ENCODE peak calls at places on chromosomes 5 and 9, in four cellular contexts. S is anterior cingulate cortex, X is HCEC 1CT, F is RWPE1. D is an unnamed sample.

GRCh38 chr5:135110941-135111596 is 77.0 kb upstream of the PITX1 start:
- DNase-seq in S (no peak), X (no peak), F (peak), D (no peak)

GRCh38 chr5:108078882-108079281 is 303.0 kb downstream of the FBXL17 start:
- DNase-seq in S (no peak), X (no peak), F (no peak), D (no peak)

GRCh38 chr5:115657883-115658233 is 32.0 kb upstream of the TMED7 start:
- DNase-seq in S (no peak), X (peak), F (peak), D (no peak)

GRCh38 chr9:132243156-132244074 is 81.6 kb downstream of the NTNG2 start:
- DNase-seq in S (no peak), X (no peak), F (no peak), D (no peak)

GRCh38 chr5:160348080-160348479 is 22.3 kb downstream of the C1QTNF2 start:
- DNase-seq in S (no peak), X (no peak), F (no peak), D (no peak)

GRCh38 chr5:141420855-141421488 is at the start of gene PCDHGA11:
- DNase-seq in S (no peak), X (peak), F (no peak), D (peak)

GRCh38 chr9:37859043-37859442 is 44.9 kb downstream of the SLC25A51 start:
- DNase-seq in S (no peak), X (peak), F (peak), D (peak)

GRCh38 chr9:79395691-79396558 is 175.8 kb upstream of the TLE4 start:
- DNase-seq in S (no peak), X (no peak), F (no peak), D (peak)

GRCh38 chr9:84945878-84946538 is 276.5 kb downstream of the NTRK2 start:
- DNase-seq in S (no peak), X (no peak), F (no peak), D (no peak)

GRCh38 chr9:68895741-68896478 is 118.0 kb downstream of the PRKACG start:
- DNase-seq in S (no peak), X (no peak), F (no peak), D (no peak)

GRCh38 chr9:3181049-3181953 is 337.4 kb upstream of the PUM3 start:
- DNase-seq in S (no peak), X (peak), F (peak), D (peak)

GRCh38 chr9:123157216-123157615 is 111.2 kb downstream of the STRBP start:
- DNase-seq in S (no peak), X (no peak), F (no peak), D (no peak)

GRCh38 chr9:34896112-34896511 is 62.0 kb upstream of the PHF24 start:
- DNase-seq in S (no peak), X (no peak), F (no peak), D (no peak)

GRCh38 chr5:117204404-117204803 is 629.8 kb upstream of the SEMA6A start:
- DNase-seq in S (no peak), X (no peak), F (no peak), D (no peak)

GRCh38 chr5:179616002-179616594 is 7.4 kb downstream of the HNRNPH1 start:
- DNase-seq in S (no peak), X (no peak), F (no peak), D (no peak)

GRCh38 chr9:75238311-75238976 is 150.1 kb downstream of the OSTF1 start:
- DNase-seq in S (no peak), X (peak), F (peak), D (peak)

GRCh38 chr9:112719292-112719691 is 1.4 kb upstream of the INIP start:
- DNase-seq in S (no peak), X (no peak), F (no peak), D (no peak)

GRCh38 chr5:154474957-154475334 is 3.1 kb downstream of the HAND1 start:
- DNase-seq in S (no peak), X (no peak), F (no peak), D (no peak)

GRCh38 chr5:169415351-169415750 is 114.4 kb upstream of the SLIT3 start:
- DNase-seq in S (no peak), X (no peak), F (no peak), D (no peak)

GRCh38 chr9:99365233-99365980 is 143.3 kb downstream of the SEC61B start:
- DNase-seq in S (no peak), X (peak), F (no peak), D (no peak)

GRCh38 chr5:16819522-16820167 is 116.4 kb downstream of the MYO10 start:
- DNase-seq in S (no peak), X (peak), F (no peak), D (no peak)

GRCh38 chr9:23662320-23662719 is 163.7 kb downstream of the ELAVL2 start:
- DNase-seq in S (no peak), X (no peak), F (no peak), D (no peak)